ENCODE peak calls at places on chromosomes 2 and 18, in seven cellular contexts. One of them, this sample, is unnamed.

GRCh38 chr2:123953848-123954247 is 71.2 kb upstream of the CNTNAP5 start:
- DNase-seq in esophagus squamous epithelium: no peak
- DNase-seq in left lung: no peak
- DNase-seq in activated B cell treated with CpG ODN at 0.5 μM for 24 hours: no peak
- DNase-seq in CD8-positive, alpha-beta T cell: no peak
- DNase-seq in HCT116: no peak
- DNase-seq in endothelial cell: no peak
- DNase-seq in this sample: no peak

GRCh38 chr18:54444309-54444914 is 86.7 kb downstream of the C18orf54 start:
- DNase-seq in esophagus squamous epithelium: no peak
- DNase-seq in left lung: no peak
- DNase-seq in activated B cell treated with CpG ODN at 0.5 μM for 24 hours: no peak
- DNase-seq in CD8-positive, alpha-beta T cell: no peak
- DNase-seq in HCT116: peak; percentile 60
- DNase-seq in endothelial cell: peak; percentile 70
- DNase-seq in this sample: peak; percentile 1

GRCh38 chr2:79757526-79757925 is 244.7 kb downstream of the CTNNA2 start:
- DNase-seq in esophagus squamous epithelium: no peak
- DNase-seq in left lung: no peak
- DNase-seq in activated B cell treated with CpG ODN at 0.5 μM for 24 hours: no peak
- DNase-seq in CD8-positive, alpha-beta T cell: no peak
- DNase-seq in HCT116: no peak
- DNase-seq in endothelial cell: no peak
- DNase-seq in this sample: no peak

GRCh38 chr2:118032169-118033013 is 18.5 kb upstream of the CCDC93 start:
- DNase-seq in esophagus squamous epithelium: no peak
- DNase-seq in left lung: no peak
- DNase-seq in activated B cell treated with CpG ODN at 0.5 μM for 24 hours: no peak
- DNase-seq in CD8-positive, alpha-beta T cell: peak; percentile 39
- DNase-seq in HCT116: no peak
- DNase-seq in endothelial cell: peak; percentile 44
- DNase-seq in this sample: no peak

GRCh38 chr2:152499411-152499810 is 164.4 kb downstream of the FMNL2 start:
- DNase-seq in esophagus squamous epithelium: no peak
- DNase-seq in left lung: no peak
- DNase-seq in activated B cell treated with CpG ODN at 0.5 μM for 24 hours: no peak
- DNase-seq in CD8-positive, alpha-beta T cell: no peak
- DNase-seq in HCT116: no peak
- DNase-seq in endothelial cell: no peak
- DNase-seq in this sample: no peak

GRCh38 chr2:112148477-112148876 is 10.3 kb downstream of the FBLN7 start:
- DNase-seq in esophagus squamous epithelium: no peak
- DNase-seq in left lung: no peak
- DNase-seq in activated B cell treated with CpG ODN at 0.5 μM for 24 hours: no peak
- DNase-seq in CD8-positive, alpha-beta T cell: no peak
- DNase-seq in HCT116: no peak
- DNase-seq in endothelial cell: no peak
- DNase-seq in this sample: no peak

GRCh38 chr2:43041661-43042360 is 184.6 kb downstream of the ZFP36L2 start:
- DNase-seq in esophagus squamous epithelium: no peak
- DNase-seq in left lung: no peak
- DNase-seq in activated B cell treated with CpG ODN at 0.5 μM for 24 hours: no peak
- DNase-seq in CD8-positive, alpha-beta T cell: no peak
- DNase-seq in HCT116: no peak
- DNase-seq in endothelial cell: peak; percentile 22
- DNase-seq in this sample: peak; percentile 89

GRCh38 chr2:174607989-174608865 is 10.6 kb upstream of the WIPF1 start:
- DNase-seq in esophagus squamous epithelium: no peak
- DNase-seq in left lung: no peak
- DNase-seq in activated B cell treated with CpG ODN at 0.5 μM for 24 hours: no peak
- DNase-seq in CD8-positive, alpha-beta T cell: no peak
- DNase-seq in HCT116: no peak
- DNase-seq in endothelial cell: no peak
- DNase-seq in this sample: no peak

GRCh38 chr18:35582899-35583558 is 1.5 kb downstream of the GALNT1 start:
- DNase-seq in esophagus squamous epithelium: no peak
- DNase-seq in left lung: no peak
- DNase-seq in activated B cell treated with CpG ODN at 0.5 μM for 24 hours: no peak
- DNase-seq in CD8-positive, alpha-beta T cell: no peak
- DNase-seq in HCT116: no peak
- DNase-seq in endothelial cell: no peak
- DNase-seq in this sample: no peak

GRCh38 chr2:220279372-220279771 is 651.9 kb downstream of the SLC4A3 start:
- DNase-seq in esophagus squamous epithelium: no peak
- DNase-seq in left lung: no peak
- DNase-seq in activated B cell treated with CpG ODN at 0.5 μM for 24 hours: no peak
- DNase-seq in CD8-positive, alpha-beta T cell: no peak
- DNase-seq in HCT116: peak; percentile 29
- DNase-seq in endothelial cell: no peak
- DNase-seq in this sample: peak; percentile 56

GRCh38 chr18:77207540-77207939 is 42.1 kb upstream of the GALR1 start:
- DNase-seq in esophagus squamous epithelium: no peak
- DNase-seq in left lung: no peak
- DNase-seq in activated B cell treated with CpG ODN at 0.5 μM for 24 hours: no peak
- DNase-seq in CD8-positive, alpha-beta T cell: peak; percentile 43
- DNase-seq in HCT116: peak; percentile 51
- DNase-seq in endothelial cell: peak; percentile 37
- DNase-seq in this sample: no peak

GRCh38 chr18:45291616-45292612 is 323.4 kb upstream of the SLC14A2 start:
- DNase-seq in esophagus squamous epithelium: no peak
- DNase-seq in left lung: no peak
- DNase-seq in activated B cell treated with CpG ODN at 0.5 μM for 24 hours: no peak
- DNase-seq in CD8-positive, alpha-beta T cell: no peak
- DNase-seq in HCT116: no peak
- DNase-seq in endothelial cell: no peak
- DNase-seq in this sample: peak; percentile 4

GRCh38 chr2:219243291-219243761 is 1.9 kb downstream of the GLB1L start:
- DNase-seq in esophagus squamous epithelium: no peak
- DNase-seq in left lung: peak; percentile 87
- DNase-seq in activated B cell treated with CpG ODN at 0.5 μM for 24 hours: no peak
- DNase-seq in CD8-positive, alpha-beta T cell: no peak
- DNase-seq in HCT116: no peak
- DNase-seq in endothelial cell: no peak
- DNase-seq in this sample: no peak

DNA sequence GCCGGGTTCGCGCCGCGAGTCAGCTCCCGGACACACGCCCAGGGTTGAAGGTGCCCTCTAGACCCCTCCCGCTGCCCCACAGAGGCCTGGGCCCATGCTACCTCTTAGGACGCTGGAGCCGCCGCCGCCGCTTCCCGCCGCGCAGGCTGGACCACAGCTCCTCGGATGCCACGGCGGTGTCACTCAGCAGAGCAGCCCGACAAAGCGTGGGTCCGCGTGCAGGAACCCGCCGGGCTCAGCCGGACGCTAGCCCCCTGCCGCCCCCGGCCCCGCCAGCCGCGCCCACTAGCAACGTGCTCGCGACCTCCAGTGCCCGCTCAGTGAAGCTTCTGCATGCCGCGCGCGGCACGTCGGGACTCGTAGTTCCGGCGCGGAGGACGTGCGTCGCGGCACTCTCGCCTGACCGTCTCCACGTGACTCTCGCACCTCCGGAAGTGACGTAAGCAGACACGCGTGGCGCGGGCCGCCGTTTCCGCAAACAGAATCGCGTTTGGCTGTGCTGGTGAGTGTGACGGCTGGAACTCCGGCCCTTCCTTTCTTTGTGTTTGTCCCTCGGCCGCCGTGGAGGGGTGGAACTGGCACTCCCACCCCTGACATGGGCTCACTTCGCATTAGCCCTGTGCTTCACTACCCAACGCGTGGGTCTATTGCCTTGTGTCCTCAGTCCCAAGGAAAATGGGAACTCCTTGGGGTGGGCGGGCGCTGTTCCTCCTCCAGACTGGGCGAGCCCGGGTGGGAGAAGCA is at the start of the genes FAM210A and RNMT:
- DNase-seq in esophagus squamous epithelium: peak; percentile 86
- DNase-seq in left lung: peak; percentile 99
- DNase-seq in activated B cell treated with CpG ODN at 0.5 μM for 24 hours: peak; percentile 86
- DNase-seq in CD8-positive, alpha-beta T cell: peak; percentile 93
- DNase-seq in HCT116: peak; percentile 90
- DNase-seq in endothelial cell: peak; percentile 93
- DNase-seq in this sample: peak; percentile 65
- TF ChIP-seq CTCF in esophagus squamous epithelium: peak; percentile 31
- TF ChIP-seq CTCF in left lung: no peak
- TF ChIP-seq CTCF in activated B cell treated with CpG ODN at 0.5 μM for 24 hours: no peak
- TF ChIP-seq CTCF in CD8-positive, alpha-beta T cell: no peak
- TF ChIP-seq CTCF in HCT116: no peak
- TF ChIP-seq CTCF in endothelial cell: no peak
- TF ChIP-seq CTCF in this sample: no peak

GRCh38 chr18:41096504-41096903 is 858.5 kb upstream of the PIK3C3 start:
- DNase-seq in esophagus squamous epithelium: no peak
- DNase-seq in left lung: no peak
- DNase-seq in activated B cell treated with CpG ODN at 0.5 μM for 24 hours: no peak
- DNase-seq in CD8-positive, alpha-beta T cell: no peak
- DNase-seq in HCT116: no peak
- DNase-seq in endothelial cell: peak; percentile 7
- DNase-seq in this sample: no peak
- TF ChIP-seq CTCF in esophagus squamous epithelium: no peak
- TF ChIP-seq CTCF in left lung: no peak
- TF ChIP-seq CTCF in activated B cell treated with CpG ODN at 0.5 μM for 24 hours: no peak
- TF ChIP-seq CTCF in CD8-positive, alpha-beta T cell: no peak
- TF ChIP-seq CTCF in HCT116: no peak
- TF ChIP-seq CTCF in endothelial cell: no peak
- TF ChIP-seq CTCF in this sample: peak; percentile 12

GRCh38 chr2:108960006-108960405 is 29.0 kb downstream of the EDAR start:
- DNase-seq in esophagus squamous epithelium: no peak
- DNase-seq in left lung: no peak
- DNase-seq in activated B cell treated with CpG ODN at 0.5 μM for 24 hours: no peak
- DNase-seq in CD8-positive, alpha-beta T cell: no peak
- DNase-seq in HCT116: no peak
- DNase-seq in endothelial cell: no peak
- DNase-seq in this sample: no peak
- TF ChIP-seq CTCF in esophagus squamous epithelium: no peak
- TF ChIP-seq CTCF in left lung: no peak
- TF ChIP-seq CTCF in activated B cell treated with CpG ODN at 0.5 μM for 24 hours: no peak
- TF ChIP-seq CTCF in CD8-positive, alpha-beta T cell: no peak
- TF ChIP-seq CTCF in HCT116: no peak
- TF ChIP-seq CTCF in endothelial cell: peak; percentile 31
- TF ChIP-seq CTCF in this sample: peak; percentile 14

DNA sequence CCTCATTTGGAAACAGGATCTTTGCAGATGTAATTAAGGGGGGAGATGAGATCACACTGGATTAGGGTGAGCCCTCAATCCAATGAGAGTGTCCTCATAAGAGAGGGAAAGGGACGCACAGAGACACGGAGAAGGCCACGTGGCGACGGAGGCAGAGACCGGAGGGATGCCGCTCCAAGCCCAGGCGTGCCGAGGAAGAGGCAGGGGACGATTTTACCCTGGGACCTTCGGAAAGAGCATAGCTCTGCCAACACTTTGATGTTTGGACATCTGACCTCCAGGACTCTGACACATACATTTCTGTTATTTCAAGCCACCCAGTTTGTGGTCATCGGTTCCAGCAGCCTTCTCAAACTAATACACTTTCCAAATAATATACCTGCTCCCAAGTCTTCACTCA is 84.4 kb upstream of the ZCCHC2 start:
- DNase-seq in esophagus squamous epithelium: no peak
- DNase-seq in left lung: no peak
- DNase-seq in activated B cell treated with CpG ODN at 0.5 μM for 24 hours: no peak
- DNase-seq in CD8-positive, alpha-beta T cell: no peak
- DNase-seq in HCT116: no peak
- DNase-seq in endothelial cell: no peak
- DNase-seq in this sample: no peak
- TF ChIP-seq CTCF in esophagus squamous epithelium: no peak
- TF ChIP-seq CTCF in left lung: no peak
- TF ChIP-seq CTCF in activated B cell treated with CpG ODN at 0.5 μM for 24 hours: no peak
- TF ChIP-seq CTCF in CD8-positive, alpha-beta T cell: no peak
- TF ChIP-seq CTCF in HCT116: no peak
- TF ChIP-seq CTCF in endothelial cell: no peak
- TF ChIP-seq CTCF in this sample: no peak

GRCh38 chr2:158154596-158154995 is 52.9 kb downstream of the UPP2 start:
- DNase-seq in esophagus squamous epithelium: no peak
- DNase-seq in left lung: no peak
- DNase-seq in activated B cell treated with CpG ODN at 0.5 μM for 24 hours: no peak
- DNase-seq in CD8-positive, alpha-beta T cell: no peak
- DNase-seq in HCT116: no peak
- DNase-seq in endothelial cell: no peak
- DNase-seq in this sample: no peak

GRCh38 chr2:158153270-158154015 is 51.8 kb downstream of the UPP2 start:
- DNase-seq in esophagus squamous epithelium: no peak
- DNase-seq in left lung: no peak
- DNase-seq in activated B cell treated with CpG ODN at 0.5 μM for 24 hours: no peak
- DNase-seq in CD8-positive, alpha-beta T cell: no peak
- DNase-seq in HCT116: no peak
- DNase-seq in endothelial cell: no peak
- DNase-seq in this sample: no peak
- TF ChIP-seq CTCF in esophagus squamous epithelium: no peak
- TF ChIP-seq CTCF in left lung: no peak
- TF ChIP-seq CTCF in activated B cell treated with CpG ODN at 0.5 μM for 24 hours: no peak
- TF ChIP-seq CTCF in CD8-positive, alpha-beta T cell: no peak
- TF ChIP-seq CTCF in HCT116: no peak
- TF ChIP-seq CTCF in endothelial cell: no peak
- TF ChIP-seq CTCF in this sample: no peak

DNA sequence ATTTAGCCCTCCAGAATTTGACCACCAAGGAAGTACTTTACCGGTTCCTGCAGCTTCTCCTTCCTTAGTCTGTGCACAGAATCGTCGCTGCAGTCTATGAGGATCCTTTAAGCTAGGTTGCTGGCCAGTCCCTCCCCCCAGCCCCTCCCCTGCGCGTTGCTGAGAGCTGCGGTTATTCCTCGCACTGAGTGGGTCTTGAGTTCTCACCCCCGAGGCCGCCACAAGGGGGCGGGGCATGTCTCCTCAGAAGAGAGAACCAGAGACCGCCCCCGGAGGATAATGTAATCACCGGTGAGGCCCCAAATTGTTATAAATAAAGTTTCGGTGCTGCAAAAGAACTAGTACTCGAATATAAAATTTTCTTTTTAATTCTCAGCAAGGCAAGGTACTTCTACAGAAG is 1184.9 kb upstream of the CDH2 start:
- DNase-seq in esophagus squamous epithelium: no peak
- DNase-seq in left lung: peak; percentile 41
- DNase-seq in activated B cell treated with CpG ODN at 0.5 μM for 24 hours: no peak
- DNase-seq in CD8-positive, alpha-beta T cell: no peak
- DNase-seq in HCT116: no peak
- DNase-seq in endothelial cell: no peak
- DNase-seq in this sample: no peak
- TF ChIP-seq CTCF in esophagus squamous epithelium: no peak
- TF ChIP-seq CTCF in left lung: no peak
- TF ChIP-seq CTCF in activated B cell treated with CpG ODN at 0.5 μM for 24 hours: no peak
- TF ChIP-seq CTCF in CD8-positive, alpha-beta T cell: no peak
- TF ChIP-seq CTCF in HCT116: no peak
- TF ChIP-seq CTCF in endothelial cell: no peak
- TF ChIP-seq CTCF in this sample: no peak

This sample was measured in BJ.